ENCODE peak calls at places on chromosomes 4 and X, in seven cellular contexts. L is H1, H is ovary, G is stomach, U is GM12878, R is A549, J is HepG2. C is an unnamed sample.

GRCh38 chr4:77433102-77433733 is 172.4 kb upstream of the CXCL13 start:
- DNase-seq in H (no peak), L (no peak), G (no peak), U (peak; percentile 7), J (peak; percentile 53), R (peak; percentile 50), C (no peak)

GRCh38 chrX:142711801-142712200 is 313.9 kb upstream of the SPANXN4 start:
- DNase-seq in R (no peak), J (no peak), G (no peak), H (no peak), L (no peak), U (no peak), C (no peak)

GRCh38 chrX:153595859-153596857 is 2.8 kb downstream of the CCNQ start:
- DNase-seq in G (no peak), J (no peak), L (no peak), R (no peak), U (no peak), H (no peak), C (no peak)

GRCh38 chrX:69222103-69223090 is 57.1 kb upstream of the PJA1 start:
- DNase-seq in U (no peak), L (peak; percentile 85), G (peak; percentile 68), R (peak; percentile 66), J (peak; percentile 31), H (peak; percentile 77), C (peak; percentile 50)

GRCh38 chrX:915427-916234 is 285.0 kb downstream of the SHOX start:
- DNase-seq in H (no peak), U (no peak), L (peak; percentile 46), G (no peak), J (no peak), R (no peak), C (no peak)

GRCh38 chrX:39577206-39577605 is 520.6 kb downstream of the BCOR start:
- DNase-seq in H (no peak), G (no peak), R (no peak), L (no peak), U (no peak), J (no peak), C (no peak)

GRCh38 chrX:149570668-149571067 is 16.6 kb downstream of the MAGEA9B start:
- DNase-seq in G (no peak), L (no peak), H (no peak), R (peak; percentile 7), U (no peak), J (no peak), C (no peak)

GRCh38 chr4:145769450-145770037 is 89.6 kb downstream of the C4orf51 start:
- DNase-seq in R (no peak), L (no peak), U (no peak), J (no peak), H (no peak), G (no peak), C (no peak)

GRCh38 chr4:119939066-119939995 is 127.3 kb downstream of the MAD2L1 start:
- DNase-seq in U (no peak), J (no peak), G (no peak), R (no peak), H (no peak), L (no peak), C (no peak)

GRCh38 chr4:60195256-60195655 is 1004.9 kb upstream of the ADGRL3 start:
- DNase-seq in L (no peak), J (no peak), U (no peak), R (no peak), G (no peak), H (no peak), C (no peak)

GRCh38 chr4:105257817-105258495 is 111.3 kb downstream of the TET2 start:
- DNase-seq in J (no peak), H (no peak), L (no peak), R (no peak), U (no peak), G (no peak), C (no peak)
- TF ChIP-seq CTCF in J (no peak), H (no peak), L (peak; percentile 13), R (no peak), U (no peak), G (no peak), C (no peak)

GRCh38 chrX:13502590-13502989 is 66.8 kb upstream of the EGFL6 start:
- DNase-seq in U (no peak), R (no peak), L (no peak), G (no peak), H (no peak), J (no peak), C (no peak)

GRCh38 chrX:13494562-13494961 is 74.8 kb upstream of the EGFL6 start:
- DNase-seq in G (no peak), L (no peak), H (no peak), J (no peak), R (no peak), U (no peak), C (no peak)

GRCh38 chrX:13495232-13495631 is 74.2 kb upstream of the EGFL6 start:
- DNase-seq in J (no peak), G (no peak), L (no peak), R (no peak), H (no peak), U (no peak), C (no peak)

GRCh38 chrX:13499736-13500135 is 69.7 kb upstream of the EGFL6 start:
- DNase-seq in U (no peak), L (no peak), H (no peak), J (no peak), G (no peak), R (no peak), C (no peak)

GRCh38 chrX:13498220-13498619 is 71.2 kb upstream of the EGFL6 start:
- DNase-seq in H (no peak), L (no peak), J (no peak), G (no peak), R (no peak), U (no peak), C (no peak)
- TF ChIP-seq EP300 in H (no peak), L (no peak), J (no peak), G (no peak), R (no peak), U (no peak), C (no peak)

GRCh38 chrX:155998116-155998515 is 620 bp downstream of the IL9R start:
- DNase-seq in J (no peak), G (no peak), R (no peak), H (no peak), U (no peak), L (no peak), C (no peak)

GRCh38 chrX:156000361-156000926 is 2.9 kb downstream of the IL9R start:
- DNase-seq in H (no peak), U (no peak), R (no peak), G (no peak), L (no peak), J (no peak), C (no peak)

GRCh38 chrX:155995476-155995875 is 2.0 kb upstream of the IL9R start:
- DNase-seq in H (no peak), J (no peak), L (no peak), G (no peak), R (no peak), U (no peak), C (no peak)

GRCh38 chrX:155998761-155999510 is 1.4 kb downstream of the IL9R start:
- DNase-seq in R (no peak), U (no peak), J (no peak), H (no peak), L (no peak), G (no peak), C (no peak)

GRCh38 chrX:155997436-155997835 is at the start of gene IL9R:
- DNase-seq in L (no peak), H (no peak), G (no peak), U (peak; percentile 15), J (no peak), R (no peak), C (no peak)
- TF ChIP-seq POLR2A in L (no peak), H (no peak), G (no peak), U (no peak), J (no peak), R (no peak), C (no peak)

DNA sequence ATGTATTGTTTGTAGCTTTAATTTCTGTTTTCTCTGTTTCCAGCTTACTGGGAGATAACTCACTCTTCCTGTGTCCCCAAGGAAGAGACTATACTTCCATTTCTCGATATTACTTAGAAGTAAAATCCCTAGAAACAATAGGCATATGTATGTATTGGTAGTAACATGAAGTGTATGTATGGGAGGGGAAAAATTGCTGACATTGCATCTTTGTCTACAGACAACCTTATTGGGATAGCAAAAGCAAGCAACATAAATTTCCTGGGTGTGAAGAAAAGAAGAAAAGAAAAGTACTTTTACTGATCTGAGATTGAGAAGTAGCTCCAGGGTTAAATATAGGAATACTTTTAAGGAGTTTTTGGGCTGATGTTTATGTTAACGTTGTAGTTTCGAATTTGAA is 15.4 kb downstream of the AP1AR start:
- DNase-seq in R (no peak), G (no peak), H (no peak), J (no peak), U (no peak), L (no peak), C (no peak)
- TF ChIP-seq CTCF in R (no peak), G (no peak), H (no peak), J (no peak), U (no peak), L (no peak), C (no peak)

GRCh38 chrX:23908219-23909003 is 605 bp downstream of the CXorf58 start:
- DNase-seq in G (no peak), L (no peak), U (no peak), H (no peak), J (no peak), R (no peak), C (no peak)

GRCh38 chrX:23907106-23907495 is 637 bp downstream of the APOO start:
- DNase-seq in H (no peak), G (no peak), R (no peak), J (no peak), U (no peak), L (no peak), C (no peak)

GRCh38 chrX:23904096-23904495 is 3.6 kb downstream of the APOO start:
- DNase-seq in L (no peak), U (no peak), J (no peak), H (no peak), G (no peak), R (no peak), C (no peak)

GRCh38 chrX:23911436-23911835 is 3.6 kb downstream of the CXorf58 start:
- DNase-seq in L (no peak), J (no peak), H (no peak), U (no peak), R (no peak), G (no peak), C (no peak)

GRCh38 chrX:23907496-23908218 is at the start of the genes APOO and CXorf58:
- DNase-seq in R (peak; percentile 96), J (peak; percentile 81), U (peak; percentile 54), H (peak; percentile 91), L (peak; percentile 87), G (peak; percentile 92), C (peak; percentile 94)
- TF ChIP-seq EP300 in R (no peak), J (no peak), U (no peak), H (no peak), L (peak; percentile 33), G (no peak), C (no peak)